ENCODE peak calls at places on chromosomes 12 and 14, in eight cellular contexts. R, N, Z, V, W, S, A and F are unnamed samples. For H3K9me3 and H3K27me3, the result is how much of the 10 kb centered on the place peaks cover.

GRCh38 chr12:77615331-77615730 is 215.4 kb upstream of the NAV3 start:
- DNase-seq in R (peak), N (no peak), Z (no peak), V (no peak), W (no peak), S (no peak), A (no peak), F (peak)

GRCh38 chr12:30417697-30418231 is 277.9 kb downstream of the IPO8 start:
- DNase-seq in R (peak), N (no peak), Z (no peak), V (no peak), W (peak), S (no peak), A (peak), F (no peak)

GRCh38 chr14:71591929-71592328 is 340.3 kb upstream of the RGS6 start:
- DNase-seq in R (peak), N (no peak), Z (no peak), V (no peak), W (peak), S (no peak), A (peak), F (no peak)

GRCh38 chr12:79560165-79560889 is 130.4 kb downstream of the PAWR start:
- DNase-seq in R (no peak), N (no peak), Z (no peak), V (no peak), W (no peak), S (no peak), A (no peak), F (no peak)

GRCh38 chr14:100534528-100535286 is 52.5 kb downstream of the BEGAIN start:
- DNase-seq in R (no peak), N (peak), Z (peak), V (peak), W (no peak), S (peak), A (peak), F (no peak)

GRCh38 chr14:54686219-54686870 is 119.4 kb downstream of the SAMD4A start:
- DNase-seq in R (peak), N (peak), Z (no peak), V (no peak), W (peak), S (peak), A (peak), F (no peak)

GRCh38 chr12:74415633-74416032 is 122.0 kb upstream of the ATXN7L3B start:
- DNase-seq in R (peak), N (no peak), Z (no peak), V (no peak), W (peak), S (no peak), A (peak), F (peak)

GRCh38 chr12:14982562-14982961 is 9.7 kb downstream of the PDE6H start:
- DNase-seq in R (peak), N (no peak), Z (no peak), V (no peak), W (no peak), S (no peak), A (peak), F (no peak)

GRCh38 chr12:124036117-124037109 is 63.4 kb downstream of the ZNF664 start:
- DNase-seq in R (peak), N (peak), Z (peak), V (peak), W (peak), S (no peak), A (peak), F (peak)

GRCh38 chr14:75373133-75373532 is 54.7 kb upstream of the JDP2 start:
- DNase-seq in R (no peak), N (no peak), Z (no peak), V (no peak), W (no peak), S (no peak), A (no peak), F (no peak)

GRCh38 chr12:21328578-21328977 is 6.1 kb downstream of the SLCO1A2 start:
- DNase-seq in R (no peak), N (no peak), Z (no peak), V (no peak), W (no peak), S (no peak), A (no peak), F (no peak)
- H3K9me3 ChIP-seq in R (under half), N (under half), Z (under half), V (under half), W (under half), S (under half), A (under half), F (under half)

GRCh38 chr14:93936926-93937325 is 9.8 kb downstream of the FAM181A start:
- DNase-seq in R (no peak), N (no peak), Z (no peak), V (no peak), W (no peak), S (no peak), A (no peak), F (no peak)

GRCh38 chr14:93939304-93940229 is 12.4 kb downstream of the FAM181A start:
- DNase-seq in R (peak), N (peak), Z (peak), V (peak), W (peak), S (peak), A (peak), F (peak)

GRCh38 chr14:93938766-93939303 is 11.7 kb downstream of the FAM181A start:
- DNase-seq in R (no peak), N (no peak), Z (no peak), V (no peak), W (no peak), S (no peak), A (no peak), F (no peak)

GRCh38 chr14:93936245-93936644 is 9.1 kb downstream of the FAM181A start:
- DNase-seq in R (peak), N (no peak), Z (no peak), V (no peak), W (no peak), S (no peak), A (no peak), F (no peak)

DNA sequence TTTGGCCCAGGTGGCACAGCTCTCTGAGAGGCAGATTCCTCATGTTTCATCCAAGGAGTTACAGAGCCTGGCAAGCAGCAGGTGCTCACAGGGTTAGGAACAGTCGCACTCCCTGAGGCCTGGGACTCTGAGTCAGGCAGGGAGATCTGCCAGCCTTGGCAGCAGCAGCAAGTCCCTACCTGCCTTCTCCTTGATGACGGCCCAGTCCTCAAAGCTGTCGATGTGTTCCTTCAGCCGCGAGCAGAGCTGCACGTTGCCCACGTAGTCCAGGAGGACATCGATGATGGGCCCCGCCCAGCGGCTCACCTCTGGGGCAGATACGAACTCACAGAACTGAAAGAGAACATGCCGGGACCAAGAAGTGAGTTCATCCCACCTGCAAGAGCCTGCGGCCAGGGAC is 10.4 kb downstream of the FAM181A start:
- DNase-seq in R (no peak), N (no peak), Z (no peak), V (no peak), W (no peak), S (no peak), A (no peak), F (no peak)
- H3K27me3 ChIP-seq in R (under half), N (under half), Z (under half), V (under half), W (under half), S (under half), A (under half), F (under half)

GRCh38 chr12:43836455-43836989 is 641 bp downstream of the TMEM117 start:
- DNase-seq in R (peak), N (peak), Z (no peak), V (no peak), W (peak), S (no peak), A (peak), F (no peak)

GRCh38 chr12:43841253-43841652 is 5.4 kb downstream of the TMEM117 start:
- DNase-seq in R (no peak), N (no peak), Z (no peak), V (no peak), W (no peak), S (no peak), A (no peak), F (no peak)

GRCh38 chr12:43842259-43842658 is 6.4 kb downstream of the TMEM117 start:
- DNase-seq in R (no peak), N (no peak), Z (no peak), V (no peak), W (no peak), S (no peak), A (no peak), F (no peak)

GRCh38 chr12:43835656-43836454 is at the start of gene TMEM117:
- DNase-seq in R (peak), N (peak), Z (peak), V (peak), W (peak), S (peak), A (peak), F (no peak)

DNA sequence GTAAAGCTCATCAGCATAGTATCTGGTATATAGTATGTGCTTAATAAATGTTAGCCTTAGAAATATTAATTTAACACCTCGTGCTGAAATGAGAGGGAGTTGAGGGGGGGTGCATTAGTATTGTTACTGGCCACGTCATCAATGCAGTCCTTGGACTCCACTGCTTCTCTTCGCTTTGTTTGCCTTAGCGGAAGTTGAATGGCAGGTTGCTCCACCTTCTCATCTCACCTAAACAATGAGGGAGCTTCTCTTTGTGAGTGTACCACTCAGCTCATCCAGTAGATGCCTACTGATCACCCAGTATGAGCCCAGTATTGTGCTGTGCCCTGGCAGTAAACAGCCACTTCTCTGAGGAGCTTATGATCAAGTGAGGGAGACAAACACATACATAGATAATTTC is 4.5 kb downstream of the TMEM117 start:
- DNase-seq in R (no peak), N (no peak), Z (no peak), V (no peak), W (no peak), S (no peak), A (no peak), F (no peak)
- H3K27ac ChIP-seq in R (no peak), N (no peak), Z (no peak), V (no peak), W (no peak), S (no peak), A (no peak), F (no peak)

GRCh38 chr12:133073836-133074235 is 6.9 kb upstream of the ZNF140 start:
- DNase-seq in R (no peak), N (no peak), Z (no peak), V (no peak), W (no peak), S (no peak), A (no peak), F (no peak)
- H3K9me3 ChIP-seq in R (under half), N (under half), Z (under half), V (under half), W (under half), S (half or more), A (half or more), F (under half)

GRCh38 chr14:69882086-69882864 is 3.1 kb downstream of the SMOC1 start:
- DNase-seq in R (peak), N (no peak), Z (no peak), V (no peak), W (no peak), S (no peak), A (no peak), F (no peak)

GRCh38 chr14:69879175-69880047 is at the start of gene SMOC1:
- DNase-seq in R (peak), N (peak), Z (no peak), V (peak), W (peak), S (no peak), A (peak), F (peak)

GRCh38 chr14:69880051-69880487 is 853 bp downstream of the SMOC1 start:
- DNase-seq in R (peak), N (no peak), Z (no peak), V (peak), W (no peak), S (no peak), A (no peak), F (no peak)

GRCh38 chr14:69880851-69881250 is 1.6 kb downstream of the SMOC1 start:
- DNase-seq in R (no peak), N (no peak), Z (no peak), V (no peak), W (no peak), S (no peak), A (no peak), F (no peak)

DNA sequence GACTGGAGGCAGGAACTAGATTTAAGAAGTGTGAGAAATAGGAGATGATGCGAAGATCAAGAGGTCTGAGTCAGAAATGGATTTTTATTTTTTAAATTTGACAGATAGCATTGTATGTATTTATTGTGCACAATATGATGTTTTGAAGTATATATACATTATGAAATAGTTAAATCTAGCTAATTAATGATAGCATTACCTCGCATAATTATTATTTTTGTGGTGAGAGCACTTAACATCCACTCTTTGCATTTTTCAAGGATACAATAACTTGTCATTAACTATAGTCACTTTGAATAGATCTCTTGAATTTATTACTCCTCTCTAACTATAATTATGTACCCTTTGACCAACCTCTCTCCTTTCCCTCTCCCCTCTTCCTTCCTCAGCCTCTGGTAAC is 3.7 kb downstream of the SMOC1 start:
- DNase-seq in R (no peak), N (no peak), Z (no peak), V (no peak), W (no peak), S (no peak), A (no peak), F (no peak)
- H3K27me3 ChIP-seq in R (under half), N (under half), Z (under half), V (under half), W (under half), S (under half), A (under half), F (under half)

GRCh38 chr14:56005580-56006053 is 112.6 kb upstream of the PELI2 start:
- DNase-seq in R (peak), N (no peak), Z (no peak), V (no peak), W (peak), S (no peak), A (peak), F (no peak)
- H3K27ac ChIP-seq in R (peak), N (peak), Z (no peak), V (no peak), W (peak), S (no peak), A (peak), F (no peak)

DNA sequence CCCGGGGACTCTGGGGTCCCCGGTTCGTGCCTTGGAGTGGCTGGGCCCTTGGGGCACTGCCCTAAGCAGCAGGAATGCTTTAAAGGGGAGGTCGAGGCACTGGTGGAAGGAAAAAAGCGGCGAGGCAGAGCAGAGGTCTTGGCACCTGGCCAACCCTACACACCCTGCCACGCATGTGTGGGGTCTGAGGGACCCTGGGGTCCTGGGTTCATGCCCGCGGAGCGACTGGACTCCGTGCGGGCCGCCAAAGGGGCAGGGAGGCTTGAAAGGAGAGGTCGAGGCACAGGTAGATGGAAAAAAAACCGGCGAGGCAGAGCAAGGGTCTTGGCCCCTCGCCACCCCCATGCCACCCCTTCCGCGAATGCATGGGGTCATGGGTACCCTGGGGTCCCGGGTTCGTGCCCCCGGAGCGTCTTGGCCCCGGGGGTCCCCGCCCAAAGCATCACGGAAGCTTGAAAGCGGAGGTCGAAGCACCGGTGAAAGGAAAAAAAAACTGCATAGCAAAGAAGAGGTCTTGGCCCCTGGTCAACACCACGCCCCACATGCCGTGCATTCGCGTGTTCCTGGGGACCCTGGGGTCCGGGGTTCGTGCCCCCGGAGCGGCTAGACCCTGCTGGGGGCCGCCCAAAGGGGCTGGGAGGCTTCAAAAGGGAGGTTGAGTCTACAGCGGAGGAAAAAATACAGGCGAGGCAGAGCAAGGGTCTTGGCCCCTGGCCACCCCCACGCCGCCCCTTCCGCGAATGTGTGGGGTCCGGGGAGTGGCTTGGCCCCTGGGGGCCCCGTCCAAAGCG is 312.9 kb downstream of the ALG10 start:
- DNase-seq in R (no peak), N (no peak), Z (no peak), V (no peak), W (no peak), S (no peak), A (no peak), F (no peak)
- H3K9me3 ChIP-seq in R (under half), N (under half), Z (under half), V (under half), W (under half), S (under half), A (under half), F (under half)